ENCODE peak calls at places on chromosomes 6 and 20, in nine cellular contexts. One of them, this sample, is unnamed.

GRCh38 chr6:109236140-109237081 is 141.1 kb downstream of the CEP57L1 start:
- DNase-seq in astrocyte of the spinal cord: no peak
- DNase-seq in CD8-positive, alpha-beta T cell: no peak
- DNase-seq in neural progenitor cell: peak; percentile 91
- DNase-seq in K562: peak; percentile 43
- DNase-seq in bronchial epithelial cell: no peak
- DNase-seq in BJ: no peak
- DNase-seq in AG09309: no peak
- DNase-seq in astrocyte: no peak
- DNase-seq in this sample: no peak

GRCh38 chr20:45406260-45407066 is 1.6 kb upstream of the DBNDD2 start:
- DNase-seq in neural progenitor cell: peak; percentile 79
- DNase-seq in astrocyte: peak; percentile 2
- DNase-seq in CD8-positive, alpha-beta T cell: peak; percentile 44
- DNase-seq in bronchial epithelial cell: peak; percentile 36
- DNase-seq in astrocyte of the spinal cord: peak; percentile 3
- DNase-seq in K562: peak; percentile 87
- DNase-seq in BJ: no peak
- DNase-seq in AG09309: no peak
- DNase-seq in this sample: no peak

GRCh38 chr6:81755536-81755935 is 3.1 kb upstream of the TENT5A start:
- DNase-seq in CD8-positive, alpha-beta T cell: no peak
- DNase-seq in astrocyte of the spinal cord: no peak
- DNase-seq in neural progenitor cell: no peak
- DNase-seq in astrocyte: no peak
- DNase-seq in BJ: no peak
- DNase-seq in AG09309: no peak
- DNase-seq in bronchial epithelial cell: no peak
- DNase-seq in K562: no peak
- DNase-seq in this sample: no peak

GRCh38 chr6:39189915-39190544 is 39.2 kb downstream of the KCNK5 start:
- DNase-seq in neural progenitor cell: peak; percentile 71
- DNase-seq in bronchial epithelial cell: peak; percentile 26
- DNase-seq in astrocyte: no peak
- DNase-seq in BJ: no peak
- DNase-seq in K562: peak; percentile 58
- DNase-seq in astrocyte of the spinal cord: no peak
- DNase-seq in CD8-positive, alpha-beta T cell: no peak
- DNase-seq in AG09309: no peak
- DNase-seq in this sample: no peak

GRCh38 chr6:41375598-41376151 is 40.3 kb downstream of the NCR2 start:
- DNase-seq in K562: no peak
- DNase-seq in CD8-positive, alpha-beta T cell: no peak
- DNase-seq in astrocyte: no peak
- DNase-seq in astrocyte of the spinal cord: no peak
- DNase-seq in AG09309: no peak
- DNase-seq in BJ: no peak
- DNase-seq in neural progenitor cell: peak; percentile 68
- DNase-seq in bronchial epithelial cell: no peak
- DNase-seq in this sample: no peak

GRCh38 chr6:87210979-87211378 is 55.6 kb downstream of the ZNF292 start:
- DNase-seq in neural progenitor cell: no peak
- DNase-seq in AG09309: no peak
- DNase-seq in astrocyte of the spinal cord: no peak
- DNase-seq in K562: no peak
- DNase-seq in astrocyte: no peak
- DNase-seq in CD8-positive, alpha-beta T cell: no peak
- DNase-seq in BJ: no peak
- DNase-seq in bronchial epithelial cell: no peak
- DNase-seq in this sample: no peak

GRCh38 chr20:19903168-19903676 is 113.9 kb upstream of the NAA20 start:
- DNase-seq in K562: no peak
- DNase-seq in bronchial epithelial cell: peak; percentile 52
- DNase-seq in neural progenitor cell: no peak
- DNase-seq in CD8-positive, alpha-beta T cell: no peak
- DNase-seq in AG09309: no peak
- DNase-seq in astrocyte of the spinal cord: peak; percentile 30
- DNase-seq in BJ: no peak
- DNase-seq in astrocyte: no peak
- DNase-seq in this sample: no peak

GRCh38 chr6:110053395-110054240 is 75.5 kb downstream of the GPR6 start:
- DNase-seq in astrocyte of the spinal cord: peak; percentile 62
- DNase-seq in astrocyte: peak; percentile 39
- DNase-seq in neural progenitor cell: peak; percentile 82
- DNase-seq in CD8-positive, alpha-beta T cell: no peak
- DNase-seq in BJ: no peak
- DNase-seq in AG09309: peak; percentile 29
- DNase-seq in bronchial epithelial cell: peak; percentile 48
- DNase-seq in K562: peak; percentile 29
- DNase-seq in this sample: peak; percentile 13

GRCh38 chr20:53939554-53940355 is 130.6 kb downstream of the BCAS1 start:
- DNase-seq in CD8-positive, alpha-beta T cell: peak; percentile 62
- DNase-seq in bronchial epithelial cell: peak; percentile 85
- DNase-seq in AG09309: peak; percentile 89
- DNase-seq in neural progenitor cell: peak; percentile 93
- DNase-seq in K562: peak; percentile 80
- DNase-seq in astrocyte: peak; percentile 86
- DNase-seq in astrocyte of the spinal cord: peak; percentile 94
- DNase-seq in BJ: peak; percentile 80
- DNase-seq in this sample: peak; percentile 92

GRCh38 chr6:134546962-134547645 is 229.2 kb upstream of the SGK1 start:
- DNase-seq in astrocyte: no peak
- DNase-seq in neural progenitor cell: no peak
- DNase-seq in BJ: no peak
- DNase-seq in CD8-positive, alpha-beta T cell: no peak
- DNase-seq in bronchial epithelial cell: no peak
- DNase-seq in K562: no peak
- DNase-seq in astrocyte of the spinal cord: no peak
- DNase-seq in AG09309: no peak
- DNase-seq in this sample: no peak

GRCh38 chr6:107345398-107345797 is 114.0 kb downstream of the PDSS2 start:
- DNase-seq in AG09309: peak; percentile 4
- DNase-seq in astrocyte: no peak
- DNase-seq in BJ: no peak
- DNase-seq in neural progenitor cell: no peak
- DNase-seq in astrocyte of the spinal cord: no peak
- DNase-seq in CD8-positive, alpha-beta T cell: no peak
- DNase-seq in bronchial epithelial cell: no peak
- DNase-seq in K562: no peak
- DNase-seq in this sample: no peak

GRCh38 chr6:14765106-14765505 is 480.8 kb upstream of the JARID2 start:
- DNase-seq in CD8-positive, alpha-beta T cell: no peak
- DNase-seq in neural progenitor cell: no peak
- DNase-seq in K562: no peak
- DNase-seq in bronchial epithelial cell: peak; percentile 91
- DNase-seq in astrocyte of the spinal cord: no peak
- DNase-seq in astrocyte: peak; percentile 27
- DNase-seq in AG09309: no peak
- DNase-seq in BJ: no peak
- DNase-seq in this sample: no peak

GRCh38 chr6:119879731-119880130 is 530.2 kb upstream of the MAN1A1 start:
- DNase-seq in K562: no peak
- DNase-seq in astrocyte: no peak
- DNase-seq in bronchial epithelial cell: no peak
- DNase-seq in astrocyte of the spinal cord: no peak
- DNase-seq in CD8-positive, alpha-beta T cell: no peak
- DNase-seq in neural progenitor cell: no peak
- DNase-seq in AG09309: no peak
- DNase-seq in BJ: no peak
- DNase-seq in this sample: no peak

GRCh38 chr6:119873107-119873506 is 523.5 kb upstream of the MAN1A1 start:
- DNase-seq in astrocyte of the spinal cord: no peak
- DNase-seq in BJ: no peak
- DNase-seq in K562: no peak
- DNase-seq in bronchial epithelial cell: no peak
- DNase-seq in astrocyte: no peak
- DNase-seq in CD8-positive, alpha-beta T cell: no peak
- DNase-seq in neural progenitor cell: no peak
- DNase-seq in AG09309: no peak
- DNase-seq in this sample: no peak

GRCh38 chr6:119871520-119871919 is 522.0 kb upstream of the MAN1A1 start:
- DNase-seq in astrocyte: no peak
- DNase-seq in AG09309: no peak
- DNase-seq in CD8-positive, alpha-beta T cell: no peak
- DNase-seq in astrocyte of the spinal cord: no peak
- DNase-seq in K562: no peak
- DNase-seq in bronchial epithelial cell: no peak
- DNase-seq in BJ: no peak
- DNase-seq in neural progenitor cell: no peak
- DNase-seq in this sample: no peak

DNA sequence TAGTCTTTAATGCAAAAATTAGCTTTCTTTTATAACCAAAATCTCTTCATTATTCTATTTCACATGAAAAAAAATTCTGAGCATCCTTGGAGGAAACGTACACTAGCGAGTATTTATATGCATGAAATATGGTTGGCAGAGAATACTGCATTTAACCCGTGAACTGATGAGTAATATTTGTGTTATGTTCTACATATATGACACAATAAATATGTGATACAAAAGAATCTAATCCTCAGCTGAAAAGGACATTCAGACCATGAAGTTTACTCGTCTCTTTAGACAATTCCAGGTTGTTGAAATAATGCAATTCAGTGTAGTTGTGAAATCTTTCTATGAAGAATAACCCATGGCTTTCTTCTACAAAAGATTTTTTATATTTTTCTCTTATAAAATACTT is 524.8 kb upstream of the MAN1A1 start:
- DNase-seq in astrocyte of the spinal cord: no peak
- DNase-seq in bronchial epithelial cell: peak; percentile 31
- DNase-seq in astrocyte: no peak
- DNase-seq in neural progenitor cell: no peak
- DNase-seq in K562: no peak
- DNase-seq in CD8-positive, alpha-beta T cell: no peak
- DNase-seq in AG09309: no peak
- DNase-seq in BJ: no peak
- DNase-seq in this sample: no peak
- TF ChIP-seq CTCF in astrocyte of the spinal cord: no peak
- TF ChIP-seq CTCF in bronchial epithelial cell: no peak
- TF ChIP-seq CTCF in astrocyte: no peak
- TF ChIP-seq CTCF in neural progenitor cell: no peak
- TF ChIP-seq CTCF in K562: no peak
- TF ChIP-seq CTCF in CD8-positive, alpha-beta T cell: no peak
- TF ChIP-seq CTCF in AG09309: no peak
- TF ChIP-seq CTCF in BJ: no peak
- TF ChIP-seq CTCF in this sample: no peak

DNA sequence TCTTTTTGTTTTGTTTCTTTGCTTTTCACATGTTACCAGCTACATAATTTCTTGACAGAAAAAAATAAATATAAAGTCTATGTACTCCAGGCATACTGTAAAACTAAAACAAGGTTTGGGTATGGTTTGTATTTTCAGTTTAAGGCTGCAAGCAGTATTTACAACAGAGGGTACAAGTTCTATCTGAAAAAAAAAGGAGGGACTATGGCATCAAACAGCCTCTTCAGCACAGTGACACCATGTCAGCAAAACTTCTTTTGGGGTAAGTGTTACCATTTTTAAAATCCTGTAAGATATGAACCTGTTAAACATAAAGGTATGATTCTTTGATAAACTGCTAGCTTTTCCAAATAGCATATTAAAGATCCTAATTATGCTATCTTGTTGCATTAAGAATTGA is 393 bp downstream of the RUNX2 start:
- DNase-seq in neural progenitor cell: no peak
- DNase-seq in K562: no peak
- DNase-seq in AG09309: no peak
- DNase-seq in bronchial epithelial cell: no peak
- DNase-seq in astrocyte: peak; percentile 3
- DNase-seq in CD8-positive, alpha-beta T cell: no peak
- DNase-seq in astrocyte of the spinal cord: no peak
- DNase-seq in BJ: no peak
- DNase-seq in this sample: no peak
- H3K4me3 ChIP-seq in neural progenitor cell: no peak overlapping the region
- H3K4me3 ChIP-seq in K562: no peak overlapping the region
- H3K4me3 ChIP-seq in AG09309: no peak overlapping the region
- H3K4me3 ChIP-seq in bronchial epithelial cell: no peak overlapping the region
- H3K4me3 ChIP-seq in astrocyte: peak overlapping the region; percentile 58
- H3K4me3 ChIP-seq in CD8-positive, alpha-beta T cell: peak overlapping the region; percentile 57
- H3K4me3 ChIP-seq in astrocyte of the spinal cord: peak overlapping the region; percentile 46
- H3K4me3 ChIP-seq in BJ: no peak overlapping the region
- H3K4me3 ChIP-seq in this sample: peak overlapping the region; percentile 50

GRCh38 chr20:35700625-35701148 is 1.5 kb downstream of the ROMO1 start:
- DNase-seq in neural progenitor cell: no peak
- DNase-seq in BJ: no peak
- DNase-seq in K562: no peak
- DNase-seq in astrocyte: no peak
- DNase-seq in AG09309: no peak
- DNase-seq in bronchial epithelial cell: peak; percentile 15
- DNase-seq in astrocyte of the spinal cord: no peak
- DNase-seq in CD8-positive, alpha-beta T cell: no peak
- DNase-seq in this sample: no peak

GRCh38 chr20:35697696-35698297 is 1.4 kb downstream of the NFS1 start:
- DNase-seq in BJ: no peak
- DNase-seq in bronchial epithelial cell: no peak
- DNase-seq in AG09309: no peak
- DNase-seq in K562: no peak
- DNase-seq in astrocyte: no peak
- DNase-seq in CD8-positive, alpha-beta T cell: no peak
- DNase-seq in astrocyte of the spinal cord: no peak
- DNase-seq in neural progenitor cell: no peak
- DNase-seq in this sample: no peak

GRCh38 chr20:35698298-35699126 is 640 bp downstream of the NFS1 start:
- DNase-seq in AG09309: no peak
- DNase-seq in neural progenitor cell: peak; percentile 47
- DNase-seq in CD8-positive, alpha-beta T cell: no peak
- DNase-seq in BJ: no peak
- DNase-seq in K562: peak; percentile 50
- DNase-seq in astrocyte: no peak
- DNase-seq in astrocyte of the spinal cord: no peak
- DNase-seq in bronchial epithelial cell: no peak
- DNase-seq in this sample: no peak

GRCh38 chr20:35699914-35700624 is 864 bp downstream of the ROMO1 start:
- DNase-seq in K562: no peak
- DNase-seq in astrocyte: peak; percentile 36
- DNase-seq in AG09309: no peak
- DNase-seq in CD8-positive, alpha-beta T cell: no peak
- DNase-seq in neural progenitor cell: no peak
- DNase-seq in astrocyte of the spinal cord: no peak
- DNase-seq in bronchial epithelial cell: no peak
- DNase-seq in BJ: no peak
- DNase-seq in this sample: no peak

GRCh38 chr20:35699127-35699913 is at the start of the genes NFS1 and ROMO1:
- DNase-seq in K562: peak; percentile 96
- DNase-seq in AG09309: peak; percentile 11
- DNase-seq in astrocyte of the spinal cord: peak; percentile 81
- DNase-seq in BJ: peak; percentile 16
- DNase-seq in bronchial epithelial cell: peak; percentile 59
- DNase-seq in astrocyte: peak; percentile 66
- DNase-seq in neural progenitor cell: peak; percentile 95
- DNase-seq in CD8-positive, alpha-beta T cell: peak; percentile 87
- DNase-seq in this sample: no peak
- TF ChIP-seq CTCF in K562: peak; percentile 34
- TF ChIP-seq CTCF in AG09309: peak; percentile 9
- TF ChIP-seq CTCF in astrocyte of the spinal cord: peak; percentile 14
- TF ChIP-seq CTCF in BJ: peak; percentile 25
- TF ChIP-seq CTCF in bronchial epithelial cell: peak; percentile 20
- TF ChIP-seq CTCF in astrocyte: no peak
- TF ChIP-seq CTCF in neural progenitor cell: peak; percentile 42
- TF ChIP-seq CTCF in CD8-positive, alpha-beta T cell: peak; percentile 21
- TF ChIP-seq CTCF in this sample: no peak

DNA sequence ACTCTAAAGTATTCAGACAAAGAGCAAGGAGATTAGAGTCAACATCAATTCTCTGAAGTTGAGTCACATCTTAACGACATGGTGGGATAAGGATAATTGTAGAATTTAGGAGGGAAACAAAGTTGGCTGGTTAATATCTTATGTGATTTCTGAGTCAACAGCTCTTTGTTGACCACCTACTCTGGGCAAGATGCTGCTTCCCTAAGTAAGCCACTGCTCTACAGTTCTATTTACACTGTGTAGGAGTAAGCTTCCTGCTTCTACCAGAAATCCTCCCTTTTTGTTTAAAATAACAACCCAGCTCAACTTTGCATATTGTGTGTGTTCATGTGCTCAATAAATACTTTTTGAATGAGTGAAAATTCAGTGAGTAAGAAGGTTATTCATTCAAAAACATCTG is 3.1 kb downstream of the HS3ST5 start:
- DNase-seq in CD8-positive, alpha-beta T cell: no peak
- DNase-seq in astrocyte: peak; percentile 34
- DNase-seq in bronchial epithelial cell: peak; percentile 4
- DNase-seq in AG09309: no peak
- DNase-seq in neural progenitor cell: no peak
- DNase-seq in K562: no peak
- DNase-seq in astrocyte of the spinal cord: peak; percentile 37
- DNase-seq in BJ: peak; percentile 6
- DNase-seq in this sample: no peak
- H3K4me3 ChIP-seq in CD8-positive, alpha-beta T cell: no peak overlapping the region
- H3K4me3 ChIP-seq in astrocyte: no peak overlapping the region
- H3K4me3 ChIP-seq in bronchial epithelial cell: no peak overlapping the region
- H3K4me3 ChIP-seq in AG09309: no peak overlapping the region
- H3K4me3 ChIP-seq in neural progenitor cell: no peak overlapping the region
- H3K4me3 ChIP-seq in K562: no peak overlapping the region
- H3K4me3 ChIP-seq in astrocyte of the spinal cord: no peak overlapping the region
- H3K4me3 ChIP-seq in BJ: no peak overlapping the region
- H3K4me3 ChIP-seq in this sample: no peak overlapping the region